ENCODE peak calls at places on chromosome 1, in six cellular contexts. Q is K562, P is AG09309, R is NB4, T is ovary, V is choroid plexus epithelial cell. Z is an unnamed sample.

GRCh38 chr1:117753652-117754051 is 147.8 kb downstream of the TENT5C start:
- DNase-seq in Q (no peak), P (peak), R (peak), T (no peak), V (peak), Z (no peak)

GRCh38 chr1:58722967-58723366 is 23.1 kb upstream of the MYSM1 start:
- DNase-seq in Q (no peak), P (no peak), R (no peak), T (no peak), V (peak), Z (no peak)

GRCh38 chr1:23911924-23912323 is 1.2 kb downstream of the CNR2 start:
- DNase-seq in Q (no peak), P (no peak), R (no peak), T (no peak), V (no peak), Z (peak)

GRCh38 chr1:84960371-84960770 is 36.5 kb downstream of the MCOLN2 start:
- DNase-seq in Q (no peak), P (peak), R (no peak), T (no peak), V (peak), Z (no peak)

GRCh38 chr1:203628997-203629508 is 2.4 kb downstream of the ATP2B4 start:
- DNase-seq in Q (no peak), P (no peak), R (peak), T (no peak), V (no peak), Z (no peak)

GRCh38 chr1:49197081-49197480 is 420.4 kb upstream of the BEND5 start:
- DNase-seq in Q (no peak), P (no peak), R (no peak), T (no peak), V (no peak), Z (no peak)

GRCh38 chr1:225454067-225454618 is 26.3 kb upstream of the LBR start:
- DNase-seq in Q (no peak), P (no peak), R (no peak), T (no peak), V (peak), Z (no peak)

GRCh38 chr1:161193561-161194235 is 5.2 kb downstream of the ADAMTS4 start:
- DNase-seq in Q (no peak), P (no peak), R (no peak), T (peak), V (no peak), Z (no peak)

GRCh38 chr1:97379387-97380075 is 541.3 kb downstream of the DPYD start:
- DNase-seq in Q (no peak), P (peak), R (no peak), T (no peak), V (peak), Z (no peak)

GRCh38 chr1:7650801-7651200 is 120.3 kb upstream of the VAMP3 start:
- DNase-seq in Q (no peak), P (no peak), R (no peak), T (no peak), V (peak), Z (no peak)

GRCh38 chr1:184244962-184245361 is 141.9 kb upstream of the C1orf21 start:
- DNase-seq in Q (no peak), P (no peak), R (no peak), T (no peak), V (no peak), Z (no peak)

GRCh38 chr1:64630611-64631010 is 114.3 kb upstream of the RAVER2 start:
- DNase-seq in Q (no peak), P (no peak), R (no peak), T (no peak), V (no peak), Z (no peak)

GRCh38 chr1:226939439-226940028 is 560 bp upstream of the COQ8A start:
- DNase-seq in Q (no peak), P (no peak), R (no peak), T (peak), V (no peak), Z (no peak)

GRCh38 chr1:145872421-145872891 is 13.2 kb downstream of the ANKRD35 start:
- DNase-seq in Q (no peak), P (no peak), R (peak), T (peak), V (peak), Z (no peak)

GRCh38 chr1:168121314-168122029 is 15.3 kb downstream of the GPR161 start:
- DNase-seq in Q (no peak), P (peak), R (no peak), T (peak), V (peak), Z (no peak)

GRCh38 chr1:31621872-31622730 is 4.6 kb downstream of the HCRTR1 start:
- DNase-seq in Q (no peak), P (no peak), R (no peak), T (no peak), V (no peak), Z (no peak)

GRCh38 chr1:91092503-91092902 is 70.7 kb upstream of the ZNF644 start:
- DNase-seq in Q (no peak), P (no peak), R (no peak), T (no peak), V (no peak), Z (no peak)

GRCh38 chr1:44881011-44881632 is 38.1 kb upstream of the PTCH2 start:
- DNase-seq in Q (no peak), P (peak), R (no peak), T (no peak), V (peak), Z (no peak)

GRCh38 chr1:19860418-19860817 is 21.8 kb upstream of the OTUD3 start:
- DNase-seq in Q (no peak), P (no peak), R (no peak), T (no peak), V (no peak), Z (no peak)

GRCh38 chr1:6392081-6392879 is 1.3 kb downstream of the ACOT7 start:
- DNase-seq in Q (peak), P (no peak), R (peak), T (no peak), V (no peak), Z (peak)

GRCh38 chr1:178693368-178693767 is 31.7 kb upstream of the RALGPS2 start:
- DNase-seq in Q (no peak), P (no peak), R (no peak), T (no peak), V (peak), Z (no peak)
- TF ChIP-seq CTCF in Q (no peak), P (no peak), R (no peak), T (no peak), V (peak), Z (no peak)

DNA sequence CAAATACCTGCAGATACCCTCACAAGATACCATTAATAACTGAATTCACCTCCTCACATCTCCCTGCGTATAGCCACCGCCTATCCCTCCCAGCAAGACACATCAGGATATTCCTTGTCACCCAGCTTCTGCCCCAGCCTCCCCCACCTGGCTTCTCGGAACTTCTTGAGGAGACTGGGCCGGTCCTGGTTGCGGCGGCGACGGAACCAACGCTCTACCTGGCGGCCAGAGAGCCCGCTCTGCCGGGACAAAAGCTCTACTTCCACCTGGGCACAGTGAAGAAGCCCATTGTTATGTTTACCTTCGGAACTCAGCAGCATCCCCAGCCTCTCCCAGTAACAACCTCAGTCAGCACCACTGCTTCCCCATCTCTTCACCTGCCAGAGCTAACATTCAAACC is 6.7 kb downstream of the CERS2 start:
- DNase-seq in Q (no peak), P (no peak), R (no peak), T (no peak), V (no peak), Z (no peak)
- H3K4me3 ChIP-seq in Q (no peak), P (no peak), R (no peak), T (no peak), V (no peak), Z (no peak)

GRCh38 chr1:2430592-2430973 is 18.2 kb upstream of the PEX10 start:
- DNase-seq in Q (no peak), P (no peak), R (no peak), T (no peak), V (no peak), Z (no peak)

GRCh38 chr1:2428490-2428889 is 16.1 kb upstream of the PEX10 start:
- DNase-seq in Q (no peak), P (no peak), R (no peak), T (no peak), V (no peak), Z (no peak)

GRCh38 chr1:2431503-2431902 is 19.1 kb upstream of the PEX10 start:
- DNase-seq in Q (no peak), P (no peak), R (no peak), T (no peak), V (no peak), Z (no peak)

GRCh38 chr1:2431095-2431494 is 18.7 kb upstream of the PEX10 start:
- DNase-seq in Q (no peak), P (no peak), R (no peak), T (no peak), V (no peak), Z (no peak)

DNA sequence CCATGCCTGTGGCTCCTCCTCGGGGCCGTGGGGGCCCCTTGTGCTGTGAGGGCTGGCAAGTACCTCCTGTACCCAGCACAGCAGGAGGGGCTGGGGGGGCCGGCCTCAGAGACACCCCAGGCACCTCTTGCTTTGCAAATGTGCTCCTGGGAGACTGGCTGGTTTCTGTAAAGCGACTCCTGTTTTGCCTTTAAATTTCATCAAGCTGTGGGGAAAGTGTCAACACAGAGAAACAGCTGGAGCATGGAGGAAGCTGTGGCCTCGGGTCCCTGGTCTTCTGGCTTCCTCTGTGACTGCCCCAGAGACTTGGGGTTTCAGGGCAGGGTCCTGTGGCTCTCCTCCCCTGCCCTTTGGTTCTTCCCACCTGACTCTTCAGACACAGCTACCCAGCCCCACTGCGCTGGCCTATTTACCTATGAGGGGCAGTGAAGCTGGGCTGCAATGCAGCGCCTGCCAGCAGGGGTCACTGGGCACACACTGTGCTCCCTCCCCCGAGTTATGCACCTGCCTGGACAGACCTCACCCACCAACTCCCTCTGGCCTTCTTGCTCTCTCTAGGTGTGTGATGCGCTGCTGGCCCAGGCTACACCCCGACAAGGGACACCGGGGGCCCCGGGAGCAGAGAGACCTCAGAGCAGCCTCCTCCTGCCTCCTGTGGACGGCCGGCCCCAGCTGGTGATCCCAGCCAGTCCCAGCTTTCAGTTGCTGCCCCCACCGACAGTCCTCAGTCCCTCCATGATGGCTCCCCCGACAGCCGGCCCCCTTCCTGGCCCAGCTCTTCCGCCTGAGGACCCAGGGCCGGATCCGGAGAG is 17.6 kb upstream of the PEX10 start:
- DNase-seq in Q (peak), P (no peak), R (peak), T (no peak), V (peak), Z (peak)
- TF ChIP-seq CTCF in Q (peak), P (peak), R (peak), T (no peak), V (peak), Z (peak)

GRCh38 chr1:241639653-241640148 is 468 bp downstream of the CHML start:
- DNase-seq in Q (peak), P (no peak), R (peak), T (peak), V (peak), Z (peak)

GRCh38 chr1:241642593-241642944 is 2.4 kb upstream of the CHML start:
- DNase-seq in Q (no peak), P (no peak), R (no peak), T (no peak), V (no peak), Z (no peak)

GRCh38 chr1:241641748-241642592 is 1.8 kb upstream of the CHML start:
- DNase-seq in Q (no peak), P (no peak), R (no peak), T (no peak), V (peak), Z (no peak)

GRCh38 chr1:241640149-241640866 is at the start of the genes CHML and OPN3:
- DNase-seq in Q (peak), P (peak), R (peak), T (peak), V (peak), Z (peak)

GRCh38 chr1:241640867-241641542 is 836 bp upstream of the CHML start:
- DNase-seq in Q (peak), P (no peak), R (peak), T (no peak), V (peak), Z (no peak)
- H3K4me3 ChIP-seq in Q (peak), P (no peak), R (no peak), T (no peak), V (no peak), Z (peak)

GRCh38 chr1:29122662-29122986 is 1.1 kb downstream of the TMEM200B start:
- DNase-seq in Q (no peak), P (peak), R (no peak), T (peak), V (peak), Z (no peak)

GRCh38 chr1:29121951-29122661 is 1.6 kb downstream of the TMEM200B start:
- DNase-seq in Q (no peak), P (no peak), R (no peak), T (peak), V (peak), Z (no peak)

GRCh38 chr1:29120367-29120766 is 3.3 kb downstream of the TMEM200B start:
- DNase-seq in Q (no peak), P (no peak), R (no peak), T (no peak), V (no peak), Z (no peak)

GRCh38 chr1:29120955-29121485 is 2.7 kb downstream of the TMEM200B start:
- DNase-seq in Q (no peak), P (no peak), R (peak), T (peak), V (peak), Z (peak)

GRCh38 chr1:29121516-29121937 is 2.2 kb downstream of the TMEM200B start:
- DNase-seq in Q (no peak), P (no peak), R (no peak), T (peak), V (no peak), Z (no peak)
- TF ChIP-seq CTCF in Q (no peak), P (no peak), R (no peak), T (no peak), V (no peak), Z (no peak)

GRCh38 chr1:108852141-108852540 is 4.8 kb downstream of the AKNAD1 start:
- DNase-seq in Q (no peak), P (no peak), R (peak), T (no peak), V (peak), Z (no peak)
- H3K4me3 ChIP-seq in Q (no peak), P (no peak), R (peak), T (no peak), V (no peak), Z (no peak)

DNA sequence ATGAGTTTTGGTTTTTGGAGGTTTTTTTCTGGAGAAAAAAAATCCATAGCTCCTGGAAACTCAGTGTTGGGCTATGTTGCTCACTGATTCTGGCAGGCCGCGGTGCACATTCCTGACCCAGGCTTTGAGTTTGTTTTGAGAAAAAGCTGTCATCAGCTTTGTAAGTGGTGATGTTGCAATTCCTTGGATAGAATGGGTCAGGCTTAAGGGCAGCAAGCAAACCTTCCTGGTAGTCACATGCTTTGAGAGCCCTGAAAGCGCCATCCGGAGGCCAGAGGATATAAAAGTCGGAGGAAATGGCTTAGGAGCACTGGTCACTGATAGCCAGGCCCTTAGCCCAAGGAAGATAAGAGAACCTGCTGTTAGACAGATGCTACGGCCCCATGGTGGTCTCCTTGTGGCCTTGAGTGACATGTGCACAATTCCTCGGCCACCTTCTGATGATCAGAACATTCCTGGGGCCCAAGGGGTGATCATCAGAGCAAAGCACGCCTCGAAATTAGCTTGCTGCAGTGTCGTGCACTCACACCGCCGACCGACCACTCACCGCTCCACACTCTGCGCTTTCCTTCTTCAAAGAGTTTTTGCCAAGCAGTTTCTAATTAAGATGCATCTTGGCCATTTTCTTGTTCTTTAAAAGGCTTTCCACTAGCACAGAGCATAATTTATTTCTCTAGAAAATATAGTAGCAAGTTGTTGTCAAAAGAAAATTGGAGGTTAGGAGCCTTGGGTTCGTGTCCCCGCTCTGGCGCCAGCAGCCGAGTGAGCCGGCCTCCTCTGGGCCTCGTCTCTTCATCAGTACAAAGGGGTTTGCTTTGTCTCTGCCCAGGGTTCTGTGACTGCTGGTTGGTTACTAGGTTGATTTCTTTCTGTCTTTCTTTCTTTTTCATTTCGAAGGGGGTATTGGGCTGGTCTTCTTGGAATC is 78.7 kb downstream of the MAN1C1 start:
- DNase-seq in Q (peak), P (peak), R (peak), T (peak), V (peak), Z (no peak)
- TF ChIP-seq CTCF in Q (peak), P (peak), R (peak), T (no peak), V (peak), Z (no peak)

DNA sequence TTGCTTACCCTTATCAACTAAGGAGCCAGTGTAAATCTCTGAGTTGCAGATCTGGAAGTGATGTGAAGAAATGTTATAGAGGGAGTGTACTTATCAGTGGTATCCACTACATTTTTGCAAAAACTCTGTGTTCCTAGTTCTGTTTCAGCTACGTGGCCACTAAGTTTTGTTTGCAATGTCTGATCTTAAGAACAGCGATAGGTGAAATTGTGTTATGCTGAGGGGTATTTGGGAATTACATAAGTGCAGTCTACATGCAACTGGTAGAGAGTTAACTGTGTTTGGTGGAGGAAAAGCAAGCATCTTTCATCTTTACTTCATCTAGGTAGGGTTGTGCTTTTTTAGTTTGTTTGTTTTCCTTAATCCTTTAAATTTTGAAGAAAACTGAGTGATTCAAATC is 198.8 kb upstream of the SGIP1 start:
- DNase-seq in Q (no peak), P (no peak), R (peak), T (no peak), V (no peak), Z (peak)
- H3K4me3 ChIP-seq in Q (no peak), P (peak), R (peak), T (no peak), V (peak), Z (peak)

GRCh38 chr1:215185067-215185620 is 102.6 kb downstream of the KCNK2 start:
- DNase-seq in Q (no peak), P (no peak), R (no peak), T (no peak), V (no peak), Z (no peak)

GRCh38 chr1:215181518-215181917 is 99.0 kb downstream of the KCNK2 start:
- DNase-seq in Q (no peak), P (no peak), R (peak), T (no peak), V (peak), Z (no peak)
- TF ChIP-seq CTCF in Q (no peak), P (no peak), R (no peak), T (no peak), V (peak), Z (no peak)

DNA sequence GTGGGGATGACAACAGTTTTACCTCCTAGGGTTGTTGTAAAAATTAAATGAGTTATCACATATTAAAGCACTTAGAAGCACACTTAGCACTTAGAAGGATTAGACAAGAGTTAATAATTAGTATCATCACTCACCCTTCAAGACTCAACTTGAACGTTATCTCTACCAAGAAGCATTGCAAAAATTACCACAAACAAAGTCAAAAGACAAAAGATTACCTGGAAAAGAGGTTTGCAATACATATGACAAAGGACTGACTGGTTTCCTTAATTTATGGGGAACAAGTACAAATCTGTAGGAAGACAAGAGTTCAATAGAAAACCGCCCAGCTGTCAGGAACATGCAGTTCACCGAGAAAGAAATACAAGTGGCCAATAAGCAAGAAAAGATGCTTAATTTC is 93.3 kb upstream of the ATP1A1 start:
- DNase-seq in Q (no peak), P (no peak), R (no peak), T (no peak), V (no peak), Z (no peak)
- H3K4me3 ChIP-seq in Q (no peak), P (no peak), R (no peak), T (no peak), V (no peak), Z (no peak)